ENCODE peak calls at places on chromosomes 16 and 17, in eight cellular contexts. W, I, O, G, H, Y, C and K are unnamed samples.

GRCh38 chr16:56203052-56203451 is 11.8 kb downstream of the GNAO1 start:
- DNase-seq in H (no peak), Y (peak), W (peak), I (no peak), O (peak), C (no peak), G (peak), K (no peak)

GRCh38 chr16:55643161-55643970 is 12.4 kb upstream of the SLC6A2 start:
- DNase-seq in O (no peak), W (peak), C (no peak), G (peak), H (no peak), I (no peak), Y (no peak), K (no peak)

GRCh38 chr17:49312722-49313121 is 49.3 kb downstream of the ZNF652 start:
- DNase-seq in O (no peak), G (no peak), C (no peak), W (no peak), I (no peak), Y (no peak), H (no peak), K (no peak)

GRCh38 chr17:4858880-4859260 is 25.7 kb downstream of the MINK1 start:
- DNase-seq in G (peak), O (no peak), H (no peak), W (no peak), I (no peak), C (no peak), Y (peak), K (no peak)

GRCh38 chr16:81752225-81752875 is 26.7 kb upstream of the PLCG2 start:
- DNase-seq in W (peak), C (no peak), I (peak), O (peak), Y (no peak), H (no peak), G (no peak), K (no peak)

GRCh38 chr16:68779891-68780290 is 42.8 kb downstream of the CDH1 start:
- DNase-seq in I (no peak), W (no peak), G (no peak), Y (no peak), C (no peak), H (no peak), O (no peak), K (no peak)

GRCh38 chr17:38598536-38598935 is 7.2 kb downstream of the SRCIN1 start:
- DNase-seq in Y (peak), O (no peak), G (peak), W (peak), C (no peak), I (no peak), H (peak), K (no peak)

GRCh38 chr16:68752602-68753001 is 15.5 kb downstream of the CDH1 start:
- DNase-seq in C (no peak), H (no peak), O (no peak), W (peak), Y (no peak), I (no peak), G (no peak), K (no peak)

GRCh38 chr16:79317026-79317425 is 283.5 kb downstream of the MAF start:
- DNase-seq in Y (no peak), I (no peak), H (no peak), W (no peak), C (no peak), O (no peak), G (no peak), K (no peak)

GRCh38 chr16:6482861-6483530 is 849.6 kb upstream of the RBFOX1 start:
- DNase-seq in I (no peak), W (no peak), H (no peak), O (no peak), G (no peak), C (no peak), Y (no peak), K (no peak)

GRCh38 chr17:63601439-63602371 is 1.0 kb downstream of the TACO1 start:
- DNase-seq in H (no peak), G (peak), W (peak), I (no peak), C (no peak), Y (no peak), O (no peak), K (no peak)

GRCh38 chr16:89954462-89954861 is 5.9 kb downstream of the DEF8 start:
- DNase-seq in C (no peak), O (no peak), I (no peak), W (no peak), G (no peak), Y (no peak), H (no peak), K (no peak)

GRCh38 chr17:4998027-4998665 is 396 bp downstream of the KIF1C start:
- DNase-seq in H (peak), I (peak), W (no peak), G (no peak), Y (no peak), O (no peak), C (no peak), K (no peak)

GRCh38 chr17:21125862-21126261 is 902 bp upstream of the DHRS7B start:
- DNase-seq in G (no peak), O (peak), C (no peak), I (no peak), H (no peak), W (no peak), Y (no peak), K (no peak)

GRCh38 chr17:2369551-2370210 is 31.2 kb downstream of the MNT start:
- DNase-seq in O (no peak), G (peak), C (no peak), Y (no peak), H (no peak), W (peak), I (no peak), K (no peak)
- TF ChIP-seq CTCF in O (no peak), G (peak), C (peak), Y (no peak), H (no peak), W (peak), I (no peak), K (no peak)

DNA sequence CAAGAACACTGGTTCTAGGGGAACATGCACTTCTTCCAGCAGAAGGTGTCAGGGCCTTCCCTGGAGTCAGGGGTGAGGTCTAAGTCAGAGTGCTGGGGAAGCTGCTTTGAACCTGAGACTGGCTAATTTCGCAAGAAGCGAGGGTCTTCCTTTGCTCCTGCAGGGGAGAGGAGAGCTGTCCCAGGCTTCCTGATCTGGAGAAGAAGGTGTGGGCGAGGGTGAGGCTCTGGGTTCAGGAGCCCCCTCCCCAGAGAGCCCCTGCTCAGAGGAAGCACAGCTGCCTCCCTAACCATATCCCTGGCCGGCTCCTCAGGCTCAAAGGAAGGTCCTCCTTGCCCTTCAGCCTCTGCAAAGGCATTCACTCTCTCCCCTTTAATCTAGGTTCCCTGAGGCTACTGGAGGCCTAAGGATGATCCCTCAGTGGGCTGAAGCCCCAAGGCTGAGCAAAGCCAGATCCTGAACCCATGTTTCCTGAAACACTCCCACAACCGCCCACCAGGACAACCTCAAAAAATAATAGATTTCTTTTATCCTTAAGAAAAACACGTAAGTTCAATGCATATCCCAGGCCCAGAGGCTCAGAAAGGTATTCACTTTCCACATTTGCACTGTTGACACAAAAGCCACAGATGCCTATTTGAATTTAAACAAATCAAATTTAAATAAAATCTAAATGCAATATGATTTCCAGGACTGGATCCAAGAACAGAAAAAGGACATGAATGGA is 71.4 kb upstream of the RCVRN start:
- DNase-seq in C (no peak), Y (no peak), W (no peak), I (no peak), O (no peak), G (no peak), H (no peak), K (no peak)
- TF ChIP-seq CTCF in C (no peak), Y (no peak), W (no peak), I (no peak), O (no peak), G (no peak), H (peak), K (no peak)

GRCh38 chr16:85563031-85563430 is 50.1 kb upstream of the GSE1 start:
- DNase-seq in H (no peak), I (no peak), G (no peak), O (no peak), C (no peak), W (no peak), Y (no peak), K (no peak)

GRCh38 chr16:85563515-85564276 is 49.4 kb upstream of the GSE1 start:
- DNase-seq in Y (no peak), I (peak), O (no peak), H (no peak), W (peak), G (no peak), C (no peak), K (no peak)

GRCh38 chr16:85565340-85565739 is 47.8 kb upstream of the GSE1 start:
- DNase-seq in O (no peak), W (no peak), G (no peak), I (no peak), C (no peak), Y (no peak), H (no peak), K (no peak)

GRCh38 chr16:85565796-85566501 is 47.2 kb upstream of the GSE1 start:
- DNase-seq in I (no peak), Y (no peak), W (peak), C (no peak), H (no peak), G (no peak), O (no peak), K (no peak)

DNA sequence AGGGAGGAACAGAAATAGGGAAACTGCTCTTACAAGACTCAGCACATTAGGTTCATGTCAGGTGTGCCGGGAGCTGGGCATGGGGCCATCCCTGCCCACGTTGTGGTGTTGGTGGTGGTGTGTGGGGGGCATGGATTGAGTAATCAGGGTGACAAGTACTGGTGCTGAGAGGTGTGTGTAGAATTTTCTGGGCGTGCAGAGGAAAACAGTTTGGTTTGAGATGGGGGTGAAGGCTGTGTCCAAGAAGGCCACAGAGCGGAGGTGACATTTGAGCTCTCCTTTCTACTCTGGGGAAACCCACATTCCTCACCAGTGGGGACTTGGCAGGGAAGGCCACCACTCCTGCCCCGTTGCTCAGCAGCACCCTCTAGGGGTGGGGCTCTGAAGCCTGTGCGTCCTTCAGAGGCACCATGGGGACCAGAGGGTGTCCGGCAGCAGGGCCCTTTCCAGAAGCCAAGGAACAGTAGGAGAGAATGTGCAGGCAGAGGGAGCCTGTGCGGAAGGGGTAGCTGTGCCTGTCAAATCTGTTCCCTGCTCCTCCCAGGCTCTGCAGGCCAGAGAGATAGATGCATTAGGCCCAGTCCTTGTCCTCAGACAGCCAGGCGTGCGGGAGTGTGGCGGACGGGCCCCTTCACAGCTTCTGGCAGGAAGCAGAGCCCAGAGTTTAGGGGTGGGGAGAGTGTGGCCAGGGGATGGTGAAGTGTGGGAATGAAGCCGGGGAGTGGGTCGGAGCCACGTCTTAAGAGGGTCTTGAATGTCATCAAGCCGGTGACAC is 48.7 kb upstream of the GSE1 start:
- DNase-seq in C (no peak), H (no peak), G (no peak), O (peak), W (peak), I (no peak), Y (no peak), K (no peak)
- TF ChIP-seq CTCF in C (peak), H (peak), G (peak), O (peak), W (peak), I (no peak), Y (peak), K (peak)

GRCh38 chr16:50067290-50067853 is 1.6 kb downstream of the HEATR3 start:
- DNase-seq in C (no peak), Y (peak), G (peak), W (peak), I (no peak), H (no peak), O (peak), K (no peak)
- TF ChIP-seq CTCF in C (peak), Y (peak), G (peak), W (peak), I (no peak), H (no peak), O (peak), K (no peak)